ENCODE peak calls at places on chromosomes 5 and 9, in seven cellular contexts. I is pons; N is Daoy; A is fibroblast of mammary gland; G is C1 segment of cervical spinal cord; X is stimulated activated CD4-positive, alpha-beta T cell treated with anti-CD3 and anti-CD28 coated beads, Interleukin-1b, Interleukin-23, amount 100 ng/mL, for 4 hours; F is progenitor cell of endocrine pancreas. U is an unnamed sample.

GRCh38 chr5:116733995-116734716 is 159.5 kb upstream of the SEMA6A start:
- DNase-seq in I (no peak), N (no peak), A (no peak), G (no peak), X (no peak), F (no peak), U (no peak)

GRCh38 chr5:141560725-141561483 is 57.9 kb downstream of the DIAPH1 start:
- DNase-seq in I (peak), N (peak), A (peak), G (peak), X (no peak), F (peak), U (peak)

GRCh38 chr9:116525611-116526010 is 161.5 kb upstream of the TRIM32 start:
- DNase-seq in I (no peak), N (no peak), A (no peak), G (no peak), X (no peak), F (no peak), U (no peak)

GRCh38 chr9:32625320-32625719 is 10.1 kb downstream of the TAF1L start:
- DNase-seq in I (no peak), N (no peak), A (no peak), G (no peak), X (no peak), F (no peak), U (no peak)

GRCh38 chr9:21933281-21933680 is 60.9 kb downstream of the CDKN2A start:
- DNase-seq in I (no peak), N (no peak), A (no peak), G (no peak), X (no peak), F (no peak), U (no peak)

GRCh38 chr5:136016945-136017530 is 11.8 kb upstream of the TGFBI start:
- DNase-seq in I (peak), N (peak), A (peak), G (peak), X (no peak), F (no peak), U (peak)

GRCh38 chr5:94422819-94423218 is 195.6 kb downstream of the KIAA0825 start:
- DNase-seq in I (no peak), N (peak), A (peak), G (no peak), X (no peak), F (no peak), U (peak)

GRCh38 chr5:119355244-119355635 is 579 bp upstream of the TNFAIP8 start:
- DNase-seq in I (no peak), N (peak), A (no peak), G (no peak), X (peak), F (no peak), U (no peak)

GRCh38 chr5:160492565-160492964 is 70.9 kb downstream of the PTTG1 start:
- DNase-seq in I (no peak), N (no peak), A (no peak), G (no peak), X (no peak), F (no peak), U (no peak)

GRCh38 chr9:127457191-127457878 is 6.0 kb downstream of the LRSAM1 start:
- DNase-seq in I (no peak), N (no peak), A (no peak), G (no peak), X (no peak), F (no peak), U (no peak)

GRCh38 chr9:129968690-129969485 is 74.1 kb downstream of the FNBP1 start:
- DNase-seq in I (peak), N (peak), A (peak), G (no peak), X (no peak), F (no peak), U (peak)

GRCh38 chr5:87899109-87900100 is 369.2 kb downstream of the TMEM161B start:
- DNase-seq in I (peak), N (no peak), A (peak), G (peak), X (no peak), F (no peak), U (peak)

GRCh38 chr9:92635760-92636159 is 34.2 kb downstream of the IPPK start:
- DNase-seq in I (no peak), N (no peak), A (no peak), G (no peak), X (no peak), F (no peak), U (no peak)

GRCh38 chr9:127451681-127452480 is 571 bp downstream of the LRSAM1 start:
- DNase-seq in I (peak), N (peak), A (peak), G (no peak), X (peak), F (peak), U (peak)

U was measured in fibroblast of villous mesenchyme.